ENCODE peak calls at places on chromosomes 16 and 17, in four cellular contexts. Y, Q, W and C are unnamed samples.
A peak's percentile ranks its signal among the peaks of the same experiment; 100 is the strongest.

GRCh38 chr16:11060856-11061255 is 116.5 kb downstream of the CLEC16A start:
- DNase-seq in Y (no peak), Q (no peak), W (no peak), C (no peak)

GRCh38 chr17:47427985-47428384 is 102.9 kb upstream of the NPEPPS start:
- DNase-seq in Y (no peak), Q (no peak), W (no peak), C (no peak)

GRCh38 chr17:694239-694638 is 20.4 kb downstream of the VPS53 start:
- DNase-seq in Y (no peak), Q (no peak), W (no peak), C (no peak)

GRCh38 chr17:66485272-66485947 is 183.0 kb downstream of the PRKCA start:
- DNase-seq in Y (no peak), Q (no peak), W (no peak), C (no peak)

GRCh38 chr16:86075839-86076440 is 177.0 kb downstream of the IRF8 start:
- DNase-seq in Y (peak; percentile 13), Q (no peak), W (no peak), C (peak; percentile 49)

GRCh38 chr17:74164446-74165045 is 38.9 kb upstream of the RPL38 start:
- DNase-seq in Y (no peak), Q (no peak), W (no peak), C (no peak)

GRCh38 chr16:12235110-12235509 is 258.6 kb downstream of the SNX29 start:
- DNase-seq in Y (no peak), Q (no peak), W (no peak), C (no peak)

GRCh38 chr16:28146536-28146935 is 65.2 kb downstream of the XPO6 start:
- DNase-seq in Y (no peak), Q (no peak), W (no peak), C (no peak)

GRCh38 chr17:71117461-71117860 is 948.1 kb downstream of the KCNJ2 start:
- DNase-seq in Y (no peak), Q (no peak), W (no peak), C (no peak)

GRCh38 chr16:6016530-6017184 is 919.1 kb upstream of the EEF2KMT start:
- DNase-seq in Y (no peak), Q (no peak), W (no peak), C (no peak)

GRCh38 chr16:11205754-11206459 is 50.1 kb downstream of the SOCS1 start:
- DNase-seq in Y (no peak), Q (no peak), W (no peak), C (no peak)

GRCh38 chr16:52283018-52283417 is 263.9 kb downstream of the TOX3 start:
- DNase-seq in Y (no peak), Q (no peak), W (no peak), C (no peak)

GRCh38 chr16:28553776-28554633 is at the start of gene SGF29:
- DNase-seq in Y (peak; percentile 93), Q (peak; percentile 96), W (peak; percentile 94), C (peak; percentile 96)

GRCh38 chr17:11935734-11936406 is 61.4 kb downstream of the ZNF18 start:
- DNase-seq in Y (peak; percentile 35), Q (no peak), W (no peak), C (no peak)

GRCh38 chr16:30700491-30700890 is 1.5 kb downstream of the SRCAP start:
- DNase-seq in Y (no peak), Q (no peak), W (no peak), C (no peak)

GRCh38 chr16:75965504-75966374 is 239.4 kb upstream of the CPHXL start:
- DNase-seq in Y (no peak), Q (no peak), W (no peak), C (no peak)

GRCh38 chr17:1154704-1155103 is 25.1 kb downstream of the ABR start:
- DNase-seq in Y (no peak), Q (no peak), W (no peak), C (no peak)

GRCh38 chr17:80931421-80932265 is 60.0 kb upstream of the CHMP6 start:
- DNase-seq in Y (no peak), Q (no peak), W (no peak), C (no peak)

GRCh38 chr17:67245073-67245693 is at the start of gene HELZ:
- DNase-seq in Y (peak; percentile 83), Q (peak; percentile 83), W (peak; percentile 77), C (peak; percentile 81)

GRCh38 chr16:27498916-27499658 is 50.6 kb downstream of the GTF3C1 start:
- DNase-seq in Y (no peak), Q (no peak), W (no peak), C (no peak)

GRCh38 chr17:37516131-37516561 is 26.5 kb downstream of the DUSP14 start:
- DNase-seq in Y (no peak), Q (no peak), W (no peak), C (no peak)

GRCh38 chr17:48358203-48358602 is 71.8 kb downstream of the SKAP1 start:
- DNase-seq in Y (no peak), Q (no peak), W (no peak), C (no peak)

GRCh38 chr17:79196913-79197312 is 122.3 kb downstream of the ENGASE start:
- DNase-seq in Y (no peak), Q (no peak), W (no peak), C (no peak)

GRCh38 chr17:42337442-42337841 is 49.1 kb downstream of the STAT5A start:
- DNase-seq in Y (no peak), Q (no peak), W (peak; percentile 48), C (no peak)

GRCh38 chr17:58755577-58756245 is at the start of gene PPM1E:
- DNase-seq in Y (peak; percentile 35), Q (peak; percentile 55), W (peak; percentile 59), C (no peak)

GRCh38 chr17:33318241-33318640 is 25.1 kb upstream of the ASIC2 start:
- DNase-seq in Y (no peak), Q (no peak), W (no peak), C (no peak)

GRCh38 chr16:12119562-12119961 is 143.0 kb downstream of the SNX29 start:
- DNase-seq in Y (peak; percentile 41), Q (no peak), W (no peak), C (no peak)

GRCh38 chr16:87163637-87164036 is 153.6 kb downstream of the C16orf95 start:
- DNase-seq in Y (no peak), Q (no peak), W (no peak), C (no peak)

GRCh38 chr17:81322271-81323082 is 27.4 kb upstream of the SLC38A10 start:
- DNase-seq in Y (no peak), Q (peak; percentile 76), W (no peak), C (no peak)

GRCh38 chr17:22138861-22139469 is 446.6 kb downstream of the KCNJ18 start:
- DNase-seq in Y (no peak), Q (no peak), W (no peak), C (no peak)

GRCh38 chr16:2752850-2753522 is 548 bp downstream of the SRRM2 start:
- DNase-seq in Y (peak; percentile 83), Q (peak; percentile 95), W (peak; percentile 88), C (no peak)

GRCh38 chr17:50181601-50182345 is 16.0 kb downstream of the SGCA start:
- DNase-seq in Y (no peak), Q (peak; percentile 44), W (no peak), C (no peak)
- TF ChIP-seq CTCF in Y (no peak), Q (no peak), W (no peak), C (no peak)

DNA sequence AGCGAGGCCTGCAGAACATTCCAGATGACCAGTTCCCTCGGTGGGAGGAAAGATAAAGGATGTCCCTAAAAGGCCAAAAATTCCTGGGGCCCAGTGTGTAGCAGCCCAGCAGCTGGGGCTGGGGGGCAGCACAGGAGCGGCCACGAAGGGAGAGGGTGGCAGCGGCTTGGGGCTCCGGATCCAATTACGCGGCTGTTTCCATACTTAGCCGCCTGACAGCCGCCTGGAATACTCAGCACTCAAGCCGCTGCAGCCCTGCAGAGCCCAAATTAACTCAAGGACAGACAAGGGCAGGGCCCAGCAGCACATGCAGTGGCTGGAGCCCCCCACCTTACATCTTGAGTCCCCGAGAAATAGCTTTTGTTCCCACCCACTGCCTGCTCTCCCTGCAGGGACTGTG is 1.3 kb downstream of the SRL start:
- DNase-seq in Y (no peak), Q (peak; percentile 85), W (no peak), C (no peak)
- H3K27ac ChIP-seq in Y (no peak overlapping the region), Q (peak overlapping the region; percentile 94), W (no peak overlapping the region), C (no peak overlapping the region)

GRCh38 chr17:57537524-57538410 is 207.3 kb downstream of the CCDC182 start:
- DNase-seq in Y (no peak), Q (no peak), W (no peak), C (no peak)
- H3K4me3 ChIP-seq in Y (no peak overlapping the region), Q (no peak overlapping the region), W (no peak overlapping the region), C (no peak overlapping the region)

GRCh38 chr17:7351665-7352558 is at the start of gene KCTD11:
- DNase-seq in Y (peak; percentile 92), Q (peak; percentile 95), W (peak; percentile 95), C (peak; percentile 93)
- TF ChIP-seq CTCF in Y (peak; percentile 39), Q (peak; percentile 65), W (peak; percentile 43), C (peak; percentile 21)